ENCODE peak calls at places on chromosomes 12 and 14, in nine cellular contexts. J, T, B, R, Y, A, O, N and L are unnamed samples.

GRCh38 chr12:5451251-5451650 is 19.3 kb downstream of the NTF3 start:
- DNase-seq in J (no peak), T (no peak), B (no peak), R (no peak), Y (no peak), A (no peak), O (no peak), N (no peak), L (no peak)

GRCh38 chr14:32702571-32702970 is 236.1 kb upstream of the NPAS3 start:
- DNase-seq in J (peak), T (no peak), B (no peak), R (peak), Y (no peak), A (no peak), O (no peak), N (peak), L (no peak)

GRCh38 chr12:39772708-39773665 is 153.4 kb upstream of the ABCD2 start:
- DNase-seq in J (no peak), T (no peak), B (no peak), R (no peak), Y (no peak), A (no peak), O (no peak), N (no peak), L (peak)

GRCh38 chr12:103799504-103800251 is 41.4 kb downstream of the NT5DC3 start:
- DNase-seq in J (peak), T (no peak), B (peak), R (no peak), Y (no peak), A (no peak), O (peak), N (peak), L (no peak)

GRCh38 chr12:96141216-96141944 is 52.8 kb upstream of the ELK3 start:
- DNase-seq in J (peak), T (no peak), B (no peak), R (no peak), Y (no peak), A (no peak), O (no peak), N (no peak), L (no peak)

GRCh38 chr14:74856366-74856765 is 19.6 kb downstream of the PROX2 start:
- DNase-seq in J (no peak), T (no peak), B (no peak), R (no peak), Y (no peak), A (no peak), O (peak), N (no peak), L (no peak)

GRCh38 chr12:78600541-78600940 is 264.0 kb upstream of the SYT1 start:
- DNase-seq in J (no peak), T (no peak), B (no peak), R (no peak), Y (no peak), A (no peak), O (no peak), N (no peak), L (peak)

GRCh38 chr14:26856832-26857508 is 259.1 kb upstream of the NOVA1 start:
- DNase-seq in J (peak), T (no peak), B (no peak), R (no peak), Y (no peak), A (peak), O (no peak), N (no peak), L (peak)

GRCh38 chr12:115776399-115776798 is 501.1 kb downstream of the MED13L start:
- DNase-seq in J (no peak), T (no peak), B (no peak), R (no peak), Y (no peak), A (no peak), O (no peak), N (no peak), L (no peak)

GRCh38 chr14:61891810-61892209 is 129.6 kb downstream of the SNAPC1 start:
- DNase-seq in J (no peak), T (no peak), B (peak), R (no peak), Y (no peak), A (no peak), O (no peak), N (no peak), L (no peak)

GRCh38 chr12:100668939-100669536 is 95.6 kb downstream of the GAS2L3 start:
- DNase-seq in J (peak), T (peak), B (peak), R (peak), Y (peak), A (peak), O (peak), N (peak), L (peak)

GRCh38 chr14:72808564-72808963 is 85.3 kb downstream of the DPF3 start:
- DNase-seq in J (no peak), T (no peak), B (no peak), R (no peak), Y (no peak), A (no peak), O (no peak), N (no peak), L (peak)

GRCh38 chr12:132154941-132155770 is 10.9 kb downstream of the NOC4L start:
- DNase-seq in J (no peak), T (no peak), B (no peak), R (peak), Y (no peak), A (no peak), O (no peak), N (no peak), L (no peak)